ENCODE peak calls at places on chromosomes 3 and 15, in six cellular contexts. One of them, this sample, is unnamed.

GRCh38 chr15:41888662-41889253 is 5.1 kb downstream of the SPTBN5 start:
- DNase-seq in WTC11: no peak
- DNase-seq in suprapubic skin: no peak
- DNase-seq in AG10803: no peak
- DNase-seq in mucosa of descending colon: no peak
- DNase-seq in thoracic aorta: no peak
- DNase-seq in this sample: no peak

GRCh38 chr15:63025460-63025859 is 17.1 kb upstream of the TPM1 start:
- DNase-seq in suprapubic skin: no peak
- DNase-seq in AG10803: no peak
- DNase-seq in WTC11: no peak
- DNase-seq in mucosa of descending colon: no peak
- DNase-seq in thoracic aorta: no peak
- DNase-seq in this sample: no peak

GRCh38 chr3:196968233-196969000 is at the start of gene PIGZ:
- DNase-seq in AG10803: peak; percentile 32
- DNase-seq in WTC11: peak; percentile 50
- DNase-seq in mucosa of descending colon: peak; percentile 75
- DNase-seq in thoracic aorta: no peak
- DNase-seq in suprapubic skin: peak; percentile 65
- DNase-seq in this sample: no peak

GRCh38 chr15:40310001-40310959 is 2.5 kb upstream of the PLCB2 start:
- DNase-seq in mucosa of descending colon: peak; percentile 79
- DNase-seq in suprapubic skin: no peak
- DNase-seq in AG10803: no peak
- DNase-seq in WTC11: peak; percentile 85
- DNase-seq in thoracic aorta: no peak
- DNase-seq in this sample: no peak

GRCh38 chr3:23640472-23641146 is 165.1 kb upstream of the UBE2E1 start:
- DNase-seq in mucosa of descending colon: no peak
- DNase-seq in thoracic aorta: no peak
- DNase-seq in AG10803: no peak
- DNase-seq in WTC11: no peak
- DNase-seq in suprapubic skin: no peak
- DNase-seq in this sample: peak; percentile 23

GRCh38 chr3:76353683-76354082 is 568.3 kb upstream of the ZNF717 start:
- DNase-seq in WTC11: no peak
- DNase-seq in thoracic aorta: no peak
- DNase-seq in AG10803: no peak
- DNase-seq in suprapubic skin: no peak
- DNase-seq in mucosa of descending colon: no peak
- DNase-seq in this sample: no peak

GRCh38 chr3:50323614-50324199 is 1.2 kb upstream of the HYAL2 start:
- DNase-seq in suprapubic skin: no peak
- DNase-seq in WTC11: no peak
- DNase-seq in AG10803: no peak
- DNase-seq in mucosa of descending colon: no peak
- DNase-seq in thoracic aorta: no peak
- DNase-seq in this sample: no peak

GRCh38 chr3:141646760-141647561 is 91.1 kb upstream of the RNF7 start:
- DNase-seq in WTC11: peak; percentile 48
- DNase-seq in suprapubic skin: no peak
- DNase-seq in AG10803: peak; percentile 62
- DNase-seq in thoracic aorta: no peak
- DNase-seq in mucosa of descending colon: no peak
- DNase-seq in this sample: peak; percentile 46

GRCh38 chr3:79005084-79005483 is 762.7 kb downstream of the ROBO1 start:
- DNase-seq in WTC11: no peak
- DNase-seq in thoracic aorta: no peak
- DNase-seq in suprapubic skin: no peak
- DNase-seq in AG10803: no peak
- DNase-seq in mucosa of descending colon: no peak
- DNase-seq in this sample: peak; percentile 52

GRCh38 chr3:178342111-178342510 is 194.1 kb upstream of the KCNMB2 start:
- DNase-seq in thoracic aorta: no peak
- DNase-seq in AG10803: peak; percentile 53
- DNase-seq in WTC11: no peak
- DNase-seq in suprapubic skin: no peak
- DNase-seq in mucosa of descending colon: no peak
- DNase-seq in this sample: no peak

GRCh38 chr3:196357905-196358304 is 19.7 kb upstream of the TM4SF19 start:
- DNase-seq in mucosa of descending colon: no peak
- DNase-seq in thoracic aorta: no peak
- DNase-seq in WTC11: no peak
- DNase-seq in suprapubic skin: no peak
- DNase-seq in AG10803: no peak
- DNase-seq in this sample: no peak

GRCh38 chr3:58004972-58005371 is 3.2 kb upstream of the FLNB start:
- DNase-seq in WTC11: no peak
- DNase-seq in mucosa of descending colon: no peak
- DNase-seq in AG10803: peak; percentile 50
- DNase-seq in suprapubic skin: no peak
- DNase-seq in thoracic aorta: no peak
- DNase-seq in this sample: peak; percentile 67

GRCh38 chr3:189340680-189341460 is 169.1 kb downstream of the TPRG1 start:
- DNase-seq in mucosa of descending colon: no peak
- DNase-seq in thoracic aorta: no peak
- DNase-seq in AG10803: no peak
- DNase-seq in WTC11: peak; percentile 62
- DNase-seq in suprapubic skin: no peak
- DNase-seq in this sample: no peak

GRCh38 chr15:65804252-65804931 is 12.3 kb upstream of the DENND4A start:
- DNase-seq in WTC11: no peak
- DNase-seq in mucosa of descending colon: no peak
- DNase-seq in suprapubic skin: no peak
- DNase-seq in AG10803: peak; percentile 76
- DNase-seq in thoracic aorta: no peak
- DNase-seq in this sample: no peak

GRCh38 chr3:126999383-126999782 is 16.5 kb downstream of the PLXNA1 start:
- DNase-seq in thoracic aorta: no peak
- DNase-seq in AG10803: no peak
- DNase-seq in WTC11: no peak
- DNase-seq in suprapubic skin: no peak
- DNase-seq in mucosa of descending colon: no peak
- DNase-seq in this sample: no peak

GRCh38 chr3:73192036-73192738 is 130.7 kb downstream of the EBLN2 start:
- DNase-seq in thoracic aorta: no peak
- DNase-seq in AG10803: no peak
- DNase-seq in mucosa of descending colon: no peak
- DNase-seq in WTC11: peak; percentile 67
- DNase-seq in suprapubic skin: no peak
- DNase-seq in this sample: no peak

GRCh38 chr3:108136888-108137814 is 46.3 kb upstream of the CD47 start:
- DNase-seq in thoracic aorta: no peak
- DNase-seq in mucosa of descending colon: no peak
- DNase-seq in AG10803: no peak
- DNase-seq in WTC11: no peak
- DNase-seq in suprapubic skin: no peak
- DNase-seq in this sample: no peak

GRCh38 chr15:32641517-32642059 is at the start of gene SCG5:
- DNase-seq in AG10803: no peak
- DNase-seq in suprapubic skin: no peak
- DNase-seq in WTC11: peak; percentile 90
- DNase-seq in mucosa of descending colon: peak; percentile 69
- DNase-seq in thoracic aorta: no peak
- DNase-seq in this sample: peak; percentile 35

GRCh38 chr3:136473716-136474326 is 223.7 kb downstream of the PCCB start:
- DNase-seq in thoracic aorta: no peak
- DNase-seq in mucosa of descending colon: no peak
- DNase-seq in AG10803: peak; percentile 33
- DNase-seq in WTC11: no peak
- DNase-seq in suprapubic skin: no peak
- DNase-seq in this sample: peak; percentile 65

GRCh38 chr15:59492389-59493377 is 54.7 kb downstream of the FAM81A start:
- DNase-seq in AG10803: peak; percentile 64
- DNase-seq in thoracic aorta: no peak
- DNase-seq in suprapubic skin: peak; percentile 69
- DNase-seq in mucosa of descending colon: peak; percentile 47
- DNase-seq in WTC11: peak; percentile 63
- DNase-seq in this sample: peak; percentile 70

GRCh38 chr3:193499801-193500485 is 54.8 kb downstream of the ATP13A4 start:
- DNase-seq in suprapubic skin: no peak
- DNase-seq in mucosa of descending colon: no peak
- DNase-seq in WTC11: no peak
- DNase-seq in thoracic aorta: no peak
- DNase-seq in AG10803: no peak
- DNase-seq in this sample: no peak

DNA sequence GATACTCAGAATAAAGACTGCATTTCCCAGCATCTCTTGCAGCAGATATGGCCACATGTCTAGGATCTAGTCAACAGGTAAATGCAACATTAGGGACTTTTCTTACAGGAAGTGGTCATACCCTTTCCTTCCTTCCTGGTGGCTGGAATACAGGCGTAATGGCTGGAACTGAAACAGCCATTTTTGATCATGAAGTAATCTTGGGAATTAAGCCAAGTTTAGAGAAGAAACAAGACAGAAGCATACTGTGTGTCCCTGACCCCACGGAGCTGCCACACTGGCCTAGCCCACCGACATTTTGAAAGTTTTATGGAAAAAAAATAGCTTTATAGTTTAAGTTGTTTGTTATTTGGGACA is 234.0 kb downstream of the XXYLT1 start:
- DNase-seq in mucosa of descending colon: no peak
- DNase-seq in WTC11: no peak
- DNase-seq in suprapubic skin: no peak
- DNase-seq in thoracic aorta: no peak
- DNase-seq in AG10803: no peak
- DNase-seq in this sample: no peak
- TF ChIP-seq CTCF in mucosa of descending colon: no peak
- TF ChIP-seq CTCF in WTC11: no peak
- TF ChIP-seq CTCF in suprapubic skin: no peak
- TF ChIP-seq CTCF in thoracic aorta: no peak
- TF ChIP-seq CTCF in AG10803: no peak
- TF ChIP-seq CTCF in this sample: no peak

DNA sequence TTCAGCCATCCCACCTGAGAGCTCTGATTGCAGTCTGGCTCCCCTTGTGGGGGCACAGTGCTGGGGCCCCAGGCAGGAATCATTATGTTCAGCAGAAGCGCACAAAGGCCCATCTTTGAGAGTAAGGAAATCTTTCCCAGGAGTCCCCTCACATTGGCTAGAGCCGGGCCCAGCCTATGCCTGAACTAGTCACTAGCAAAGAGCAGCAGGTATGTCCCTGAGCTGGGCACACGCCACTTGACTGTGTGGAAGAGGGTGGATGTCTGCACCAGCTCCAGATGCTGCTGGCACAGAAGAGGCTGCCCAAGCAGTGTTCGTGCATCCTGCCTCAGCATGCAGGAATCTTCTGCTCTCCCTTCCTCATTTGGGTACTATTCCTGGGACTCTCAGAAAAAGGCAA is 26.3 kb downstream of the NR1I2 start:
- DNase-seq in suprapubic skin: no peak
- DNase-seq in AG10803: no peak
- DNase-seq in thoracic aorta: no peak
- DNase-seq in mucosa of descending colon: no peak
- DNase-seq in WTC11: no peak
- DNase-seq in this sample: no peak
- TF ChIP-seq CTCF in suprapubic skin: no peak
- TF ChIP-seq CTCF in AG10803: no peak
- TF ChIP-seq CTCF in thoracic aorta: no peak
- TF ChIP-seq CTCF in mucosa of descending colon: no peak
- TF ChIP-seq CTCF in WTC11: no peak
- TF ChIP-seq CTCF in this sample: no peak

DNA sequence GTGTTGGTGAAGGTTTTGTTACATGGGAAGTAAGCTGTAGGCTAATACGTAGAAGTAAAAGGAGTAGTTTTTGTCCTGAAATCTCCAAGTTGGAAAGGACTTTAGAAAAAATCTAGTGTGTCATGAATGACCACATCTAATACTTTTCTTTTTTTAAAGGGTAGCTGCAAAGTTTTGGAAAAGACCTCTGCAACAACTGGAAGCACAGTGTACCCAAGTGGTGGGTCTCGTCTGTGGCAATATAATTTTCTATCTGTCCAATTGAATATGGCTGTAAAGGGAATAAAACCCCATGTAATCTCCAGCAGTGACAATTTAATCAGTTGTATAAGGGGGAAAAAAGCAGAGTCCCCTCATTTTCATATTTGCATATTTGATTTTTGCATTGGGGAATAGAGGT is 531.2 kb downstream of the ZIC1 start:
- DNase-seq in mucosa of descending colon: no peak
- DNase-seq in WTC11: no peak
- DNase-seq in thoracic aorta: no peak
- DNase-seq in AG10803: no peak
- DNase-seq in suprapubic skin: no peak
- DNase-seq in this sample: peak; percentile 48
- TF ChIP-seq CTCF in mucosa of descending colon: no peak
- TF ChIP-seq CTCF in WTC11: no peak
- TF ChIP-seq CTCF in thoracic aorta: no peak
- TF ChIP-seq CTCF in AG10803: no peak
- TF ChIP-seq CTCF in suprapubic skin: no peak
- TF ChIP-seq CTCF in this sample: peak; percentile 11

GRCh38 chr15:67480741-67481140 is 40.2 kb upstream of the C15orf61 start:
- DNase-seq in WTC11: no peak
- DNase-seq in AG10803: peak; percentile 53
- DNase-seq in suprapubic skin: no peak
- DNase-seq in mucosa of descending colon: no peak
- DNase-seq in thoracic aorta: no peak
- DNase-seq in this sample: no peak

GRCh38 chr15:67479781-67480180 is 41.1 kb upstream of the C15orf61 start:
- DNase-seq in thoracic aorta: no peak
- DNase-seq in suprapubic skin: no peak
- DNase-seq in mucosa of descending colon: no peak
- DNase-seq in WTC11: no peak
- DNase-seq in AG10803: peak; percentile 57
- DNase-seq in this sample: peak; percentile 38

DNA sequence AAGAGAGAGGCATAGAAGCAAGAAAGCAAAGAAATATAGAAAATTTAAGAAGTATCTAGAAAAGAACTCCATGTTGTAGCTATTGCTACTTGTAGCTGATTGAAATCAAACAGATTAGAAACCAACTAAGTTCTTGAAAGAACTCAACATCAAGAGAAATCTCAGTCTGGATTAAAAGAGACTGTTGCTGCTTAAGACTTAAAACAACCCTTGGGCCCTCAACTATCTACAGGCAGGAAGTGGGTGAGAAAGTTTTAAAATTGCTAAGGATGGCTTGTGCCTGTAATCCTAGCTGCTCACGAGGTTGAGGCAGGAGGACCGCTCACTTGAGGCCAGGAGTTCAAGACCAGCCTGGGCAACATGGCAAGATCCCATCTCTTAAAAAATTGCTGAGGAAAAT is 39.3 kb upstream of the C15orf61 start:
- DNase-seq in AG10803: no peak
- DNase-seq in thoracic aorta: no peak
- DNase-seq in mucosa of descending colon: no peak
- DNase-seq in suprapubic skin: no peak
- DNase-seq in WTC11: no peak
- DNase-seq in this sample: no peak
- TF ChIP-seq CTCF in AG10803: no peak
- TF ChIP-seq CTCF in thoracic aorta: no peak
- TF ChIP-seq CTCF in mucosa of descending colon: no peak
- TF ChIP-seq CTCF in suprapubic skin: no peak
- TF ChIP-seq CTCF in WTC11: no peak
- TF ChIP-seq CTCF in this sample: no peak

GRCh38 chr15:90716976-90717821 is at the start of gene BLM:
- DNase-seq in thoracic aorta: peak; percentile 85
- DNase-seq in WTC11: peak; percentile 95
- DNase-seq in mucosa of descending colon: peak; percentile 97
- DNase-seq in AG10803: peak; percentile 96
- DNase-seq in suprapubic skin: peak; percentile 97
- DNase-seq in this sample: peak; percentile 98
- TF ChIP-seq CTCF in thoracic aorta: peak; percentile 64
- TF ChIP-seq CTCF in WTC11: no peak
- TF ChIP-seq CTCF in mucosa of descending colon: peak; percentile 14
- TF ChIP-seq CTCF in AG10803: peak; percentile 17
- TF ChIP-seq CTCF in suprapubic skin: peak; percentile 68
- TF ChIP-seq CTCF in this sample: peak; percentile 32

GRCh38 chr3:150384517-150385212 is 23.4 kb upstream of the TSC22D2 start:
- DNase-seq in WTC11: peak; percentile 51
- DNase-seq in suprapubic skin: no peak
- DNase-seq in thoracic aorta: no peak
- DNase-seq in AG10803: no peak
- DNase-seq in mucosa of descending colon: no peak
- DNase-seq in this sample: peak; percentile 36
- TF ChIP-seq CTCF in WTC11: no peak
- TF ChIP-seq CTCF in suprapubic skin: no peak
- TF ChIP-seq CTCF in thoracic aorta: no peak
- TF ChIP-seq CTCF in AG10803: no peak
- TF ChIP-seq CTCF in mucosa of descending colon: no peak
- TF ChIP-seq CTCF in this sample: peak; percentile 32

This sample was measured in astrocyte of the spinal cord.